ENCODE peak calls at places on chromosome 11, in six cellular contexts. C is heart left ventricle; N is iPS DF 6.9; E is A549; F is HCT116; W is CD4-positive, CD25-positive, alpha-beta regulatory T cell. X is an unnamed sample. For H3K4me1, the result is how much of the 10 kb centered on the place peaks cover.

GRCh38 chr11:57641426-57641825 is 8.3 kb downstream of the YPEL4 start:
- DNase-seq in C (no peak), N (no peak), E (peak), F (no peak), W (peak), X (no peak)

GRCh38 chr11:3854660-3854976 is 846 bp upstream of the STIM1 start:
- DNase-seq in C (no peak), N (no peak), E (no peak), F (no peak), W (no peak), X (no peak)

GRCh38 chr11:848380-848931 is 5.8 kb downstream of the TSPAN4 start:
- DNase-seq in C (no peak), N (no peak), E (no peak), F (no peak), W (peak), X (no peak)

GRCh38 chr11:40227730-40228129 is 1231.7 kb downstream of the LRRC4C start:
- DNase-seq in C (no peak), N (no peak), E (no peak), F (no peak), W (no peak), X (no peak)

GRCh38 chr11:46347637-46348311 is 511 bp downstream of the DGKZ start:
- DNase-seq in C (no peak), N (no peak), E (no peak), F (no peak), W (no peak), X (no peak)

GRCh38 chr11:2670541-2671100 is 29.2 kb downstream of the KCNQ1OT1 start:
- DNase-seq in C (no peak), N (no peak), E (no peak), F (no peak), W (no peak), X (no peak)

GRCh38 chr11:119369035-119369925 is 12.2 kb downstream of the USP2 start:
- DNase-seq in C (no peak), N (no peak), E (no peak), F (no peak), W (no peak), X (no peak)

GRCh38 chr11:125102025-125102424 is 9.4 kb downstream of the TMEM218 start:
- DNase-seq in C (no peak), N (no peak), E (no peak), F (no peak), W (no peak), X (no peak)

GRCh38 chr11:6397636-6398035 is 7.4 kb downstream of the SMPD1 start:
- DNase-seq in C (no peak), N (no peak), E (no peak), F (no peak), W (no peak), X (no peak)

GRCh38 chr11:112797653-112798293 is 163.4 kb upstream of the NCAM1 start:
- DNase-seq in C (no peak), N (peak), E (peak), F (no peak), W (no peak), X (no peak)

GRCh38 chr11:67157691-67158090 is 38.6 kb downstream of the KDM2A start:
- DNase-seq in C (no peak), N (no peak), E (no peak), F (no peak), W (no peak), X (no peak)

GRCh38 chr11:26950260-26950719 is 43.6 kb upstream of the FIBIN start:
- DNase-seq in C (peak), N (no peak), E (no peak), F (no peak), W (no peak), X (no peak)

GRCh38 chr11:83257638-83258229 is 28.4 kb downstream of the CCDC90B start:
- DNase-seq in C (no peak), N (no peak), E (no peak), F (no peak), W (no peak), X (no peak)

GRCh38 chr11:9787260-9787659 is 123.4 kb downstream of the SWAP70 start:
- DNase-seq in C (no peak), N (no peak), E (no peak), F (no peak), W (no peak), X (no peak)

GRCh38 chr11:78161937-78162336 is 22.5 kb upstream of the ALG8 start:
- DNase-seq in C (peak), N (no peak), E (no peak), F (no peak), W (no peak), X (no peak)

GRCh38 chr11:126355324-126355925 is at the start of gene ST3GAL4:
- DNase-seq in C (peak), N (no peak), E (peak), F (no peak), W (peak), X (peak)

GRCh38 chr11:36012410-36012809 is 68.5 kb downstream of the LDLRAD3 start:
- DNase-seq in C (no peak), N (no peak), E (peak), F (no peak), W (no peak), X (no peak)

GRCh38 chr11:99773646-99774045 is 752.9 kb downstream of the CNTN5 start:
- DNase-seq in C (no peak), N (no peak), E (peak), F (no peak), W (no peak), X (no peak)

GRCh38 chr11:79381036-79381435 is 59.8 kb downstream of the TENM4 start:
- DNase-seq in C (no peak), N (no peak), E (no peak), F (no peak), W (no peak), X (no peak)

GRCh38 chr11:2693851-2694261 is 5.9 kb downstream of the KCNQ1OT1 start:
- DNase-seq in C (peak), N (no peak), E (peak), F (no peak), W (no peak), X (no peak)

GRCh38 chr11:43583548-43583947 is 97.0 kb upstream of the HSD17B12 start:
- DNase-seq in C (no peak), N (no peak), E (no peak), F (no peak), W (no peak), X (no peak)

GRCh38 chr11:86741489-86742435 is 58.6 kb upstream of the PRSS23 start:
- DNase-seq in C (no peak), N (no peak), E (peak), F (no peak), W (no peak), X (no peak)

GRCh38 chr11:86745571-86745970 is 54.8 kb upstream of the PRSS23 start:
- DNase-seq in C (no peak), N (no peak), E (no peak), F (no peak), W (no peak), X (no peak)

GRCh38 chr11:86743223-86744118 is 56.9 kb upstream of the PRSS23 start:
- DNase-seq in C (no peak), N (no peak), E (peak), F (peak), W (no peak), X (peak)

GRCh38 chr11:86740628-86741488 is 59.5 kb upstream of the PRSS23 start:
- DNase-seq in C (no peak), N (peak), E (peak), F (peak), W (no peak), X (no peak)

GRCh38 chr11:86742436-86742805 is 57.9 kb upstream of the PRSS23 start:
- DNase-seq in C (no peak), N (no peak), E (peak), F (no peak), W (no peak), X (no peak)
- H3K4me1 ChIP-seq in C (under half), N (under half), E (half or more), F (half or more), W (under half), X (half or more)

GRCh38 chr11:65426839-65427690 is 4.5 kb downstream of the NEAT1 start:
- DNase-seq in C (no peak), N (no peak), E (peak), F (peak), W (peak), X (peak)
- H3K4me3 ChIP-seq in C (peak), N (no peak), E (peak), F (peak), W (peak), X (peak)

DNA sequence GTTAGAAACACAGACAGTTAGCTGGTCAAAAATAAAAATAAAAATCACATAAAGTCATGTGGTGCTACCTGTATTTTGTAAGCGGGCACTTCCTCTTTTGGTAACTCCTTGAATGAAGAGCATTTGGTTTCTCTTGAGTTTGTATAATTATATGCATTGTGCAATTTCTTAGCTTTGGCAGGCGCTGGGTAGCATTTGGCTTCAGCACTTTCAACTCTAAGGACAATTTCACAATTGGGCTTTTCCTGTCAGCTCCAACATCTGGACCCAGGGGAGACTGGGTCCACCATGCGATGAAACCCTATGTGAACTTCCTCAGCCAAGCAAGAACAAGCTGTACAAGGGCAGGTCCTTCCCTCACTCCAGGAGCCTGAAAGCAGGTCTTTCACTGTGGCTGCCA is 169.1 kb downstream of the RRAS2 start:
- DNase-seq in C (no peak), N (no peak), E (no peak), F (no peak), W (no peak), X (no peak)
- H3K27ac ChIP-seq in C (no peak), N (no peak), E (no peak), F (no peak), W (no peak), X (peak)

GRCh38 chr11:111737180-111737876 is 28.9 kb downstream of the PPP2R1B start:
- DNase-seq in C (no peak), N (no peak), E (no peak), F (no peak), W (no peak), X (no peak)
- H3K4me1 ChIP-seq in C (under half), N (under half), E (under half), F (under half), W (under half), X (under half)

DNA sequence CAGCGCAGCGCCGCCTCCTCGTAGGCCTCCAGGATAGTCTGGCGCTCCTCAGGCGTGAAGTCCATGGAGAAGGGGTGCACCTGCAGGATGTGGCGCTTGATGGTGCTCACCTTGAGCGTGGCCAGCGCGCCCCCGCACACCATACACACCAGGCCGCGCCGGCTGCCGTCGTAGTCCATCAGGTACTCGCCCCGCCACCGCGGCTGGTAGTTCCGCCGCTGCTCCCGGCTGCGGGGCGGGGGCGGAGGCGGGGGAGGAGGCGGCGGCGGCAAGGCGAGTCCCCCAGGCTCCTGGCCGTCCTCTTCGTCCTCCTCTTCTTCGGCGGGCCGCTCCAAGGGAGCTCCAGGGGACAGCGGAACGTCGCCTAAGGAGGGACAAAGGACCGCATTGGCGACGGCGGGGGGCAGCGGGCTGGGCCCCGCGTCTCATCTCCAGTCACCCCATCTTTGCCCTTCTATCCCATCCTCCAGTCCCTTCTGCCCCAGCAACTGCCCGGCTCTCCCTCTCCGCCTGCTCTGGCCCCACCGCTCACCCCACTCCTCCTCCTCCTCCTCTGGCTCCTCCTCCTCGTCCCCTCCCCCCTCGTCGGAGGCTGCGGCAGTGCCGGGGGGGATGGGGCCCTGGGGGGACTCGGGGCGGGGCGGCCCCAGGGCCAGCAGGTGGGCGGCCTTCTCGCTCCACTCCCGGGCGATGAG is 4.9 kb downstream of the ZFTA start:
- DNase-seq in C (peak), N (no peak), E (no peak), F (no peak), W (no peak), X (no peak)
- H3K4me3 ChIP-seq in C (peak), N (peak), E (no peak), F (no peak), W (no peak), X (peak)

DNA sequence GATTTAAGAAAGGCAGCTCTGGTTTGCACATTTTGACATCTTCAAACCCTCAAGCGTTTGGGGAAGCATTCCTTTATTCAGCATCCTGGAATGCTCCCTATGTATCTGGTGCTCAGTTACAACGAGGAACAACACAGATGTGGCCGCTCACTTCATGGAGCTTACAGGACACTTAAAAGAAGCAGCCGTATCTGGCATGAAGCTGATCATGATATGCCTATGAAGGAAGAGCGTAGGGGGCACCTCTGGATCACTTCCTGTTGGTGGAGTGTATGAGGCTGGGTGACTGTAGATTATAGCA is 72.3 kb upstream of the TP53I11 start:
- DNase-seq in C (no peak), N (no peak), E (no peak), F (no peak), W (no peak), X (no peak)
- H3K27ac ChIP-seq in C (no peak), N (no peak), E (no peak), F (no peak), W (no peak), X (peak)

DNA sequence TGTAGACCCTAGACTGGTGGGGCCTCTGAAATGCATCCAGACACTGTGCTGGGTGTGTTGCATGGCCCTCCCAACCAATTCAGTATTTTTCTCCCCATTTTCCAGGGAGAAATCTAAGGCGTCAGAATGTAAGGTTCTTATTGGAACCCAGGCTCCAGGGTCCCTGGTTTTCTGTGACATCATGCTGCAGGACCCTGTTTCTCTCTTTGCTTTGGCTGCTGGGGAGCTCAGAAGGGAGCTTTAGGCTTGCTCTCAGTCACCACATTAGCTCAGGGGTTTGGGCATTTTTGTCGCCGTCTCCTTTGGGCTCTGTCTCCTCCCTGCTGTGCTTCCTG is 2.9 kb downstream of the MYEOV start:
- DNase-seq in C (no peak), N (no peak), E (no peak), F (no peak), W (no peak), X (no peak)
- H3K4me1 ChIP-seq in C (under half), N (under half), E (half or more), F (half or more), W (under half), X (half or more)

GRCh38 chr11:86303257-86303656 is 1.2 kb downstream of the HIKESHI start:
- DNase-seq in C (no peak), N (no peak), E (no peak), F (no peak), W (no peak), X (no peak)

GRCh38 chr11:86302092-86302793 is at the start of gene HIKESHI:
- DNase-seq in C (peak), N (peak), E (peak), F (peak), W (peak), X (peak)

GRCh38 chr11:86301742-86302091 is 323 bp upstream of the HIKESHI start:
- DNase-seq in C (no peak), N (no peak), E (no peak), F (no peak), W (no peak), X (no peak)
- H3K4me3 ChIP-seq in C (peak), N (no peak), E (peak), F (peak), W (peak), X (peak)

GRCh38 chr11:120974466-120974865 is 49.4 kb upstream of the TBCEL start:
- DNase-seq in C (no peak), N (no peak), E (no peak), F (no peak), W (no peak), X (no peak)

GRCh38 chr11:120973501-120973900 is 50.4 kb upstream of the TBCEL start:
- DNase-seq in C (no peak), N (no peak), E (no peak), F (no peak), W (no peak), X (no peak)

GRCh38 chr11:120978701-120979100 is 45.2 kb upstream of the TBCEL start:
- DNase-seq in C (no peak), N (no peak), E (no peak), F (no peak), W (no peak), X (no peak)

GRCh38 chr11:120974980-120975379 is 48.9 kb upstream of the TBCEL start:
- DNase-seq in C (no peak), N (no peak), E (no peak), F (no peak), W (no peak), X (no peak)

DNA sequence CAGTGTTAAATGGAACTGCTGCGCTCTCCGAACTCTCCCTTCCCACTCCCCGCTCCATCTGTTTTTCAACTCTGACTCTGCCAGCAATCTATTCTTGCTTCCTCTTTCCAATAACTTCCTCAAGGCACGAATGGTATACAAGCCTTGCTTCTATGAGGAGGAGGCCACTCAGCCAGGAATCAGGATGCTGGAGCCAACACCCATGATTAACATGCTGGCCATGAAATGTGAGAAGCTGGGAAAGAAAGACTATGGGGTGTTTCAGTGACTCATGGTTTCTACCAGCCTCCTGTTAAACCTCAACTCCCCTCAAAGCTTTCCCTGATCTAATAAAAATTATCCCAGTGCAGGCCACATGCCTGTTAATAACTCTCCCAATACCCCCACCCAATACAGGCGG is 46.4 kb upstream of the TBCEL start:
- DNase-seq in C (no peak), N (no peak), E (no peak), F (no peak), W (no peak), X (no peak)
- H3K27ac ChIP-seq in C (no peak), N (no peak), E (no peak), F (no peak), W (no peak), X (no peak)

GRCh38 chr11:16741473-16741872 is 3.0 kb downstream of the C11orf58 start:
- DNase-seq in C (no peak), N (no peak), E (peak), F (no peak), W (no peak), X (no peak)

GRCh38 chr11:16739326-16739875 is 954 bp downstream of the C11orf58 start:
- DNase-seq in C (no peak), N (no peak), E (peak), F (no peak), W (no peak), X (no peak)

GRCh38 chr11:16744128-16744725 is 5.8 kb downstream of the C11orf58 start:
- DNase-seq in C (no peak), N (no peak), E (no peak), F (no peak), W (no peak), X (no peak)

GRCh38 chr11:16745950-16746349 is 7.5 kb downstream of the C11orf58 start:
- DNase-seq in C (no peak), N (no peak), E (no peak), F (no peak), W (no peak), X (no peak)

DNA sequence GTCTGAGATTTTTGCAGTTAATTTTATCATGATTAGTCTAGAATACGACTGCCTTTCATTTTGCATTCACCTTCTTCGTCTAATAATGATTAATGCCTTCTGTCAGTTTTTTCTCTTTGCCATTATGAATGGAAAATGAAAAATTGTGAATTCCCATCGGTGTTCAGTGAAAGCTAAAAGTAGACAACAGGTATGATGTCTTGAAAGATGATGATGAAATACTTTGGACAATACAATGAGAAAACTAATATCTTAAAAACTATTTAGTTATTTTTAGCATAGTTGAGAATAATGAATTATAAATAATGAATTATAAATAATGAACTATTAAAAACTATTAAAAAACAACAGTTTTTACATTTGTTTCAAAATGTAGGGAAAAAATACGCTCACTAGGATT is 5.0 kb downstream of the C11orf58 start:
- DNase-seq in C (no peak), N (no peak), E (no peak), F (no peak), W (no peak), X (no peak)
- H3K4me1 ChIP-seq in C (under half), N (under half), E (under half), F (under half), W (half or more), X (half or more)

X was measured in vagina.